ENCODE peak calls at places on chromosomes 7 and 10, in five cellular contexts. L is endothelial cell, B is progenitor cell of endocrine pancreas, P is tibial artery, R is mucosa of descending colon. T is an unnamed sample.

GRCh38 chr7:143417734-143418378 is 9.2 kb upstream of the EPHA1 start:
- DNase-seq in L (no peak), B (no peak), P (no peak), R (no peak), T (no peak)

GRCh38 chr7:38394703-38395102 is 121.3 kb upstream of the TARP start:
- DNase-seq in L (no peak), B (no peak), P (no peak), R (no peak), T (no peak)

GRCh38 chr10:114525368-114525949 is 121.2 kb upstream of the AFAP1L2 start:
- DNase-seq in L (no peak), B (no peak), P (no peak), R (no peak), T (no peak)

GRCh38 chr10:78830062-78830974 is 238.4 kb upstream of the ZMIZ1 start:
- DNase-seq in L (no peak), B (no peak), P (no peak), R (no peak), T (no peak)

GRCh38 chr10:97784200-97784811 is 12.5 kb upstream of the SFRP5 start:
- DNase-seq in L (no peak), B (no peak), P (no peak), R (no peak), T (no peak)

GRCh38 chr7:50264908-50265307 is 39.6 kb upstream of the IKZF1 start:
- DNase-seq in L (no peak), B (no peak), P (no peak), R (no peak), T (no peak)

GRCh38 chr10:72740526-72740925 is 48.6 kb downstream of the MCU start:
- DNase-seq in L (no peak), B (no peak), P (no peak), R (no peak), T (no peak)

GRCh38 chr10:80444124-80444523 is 10.0 kb upstream of the TSPAN14 start:
- DNase-seq in L (no peak), B (no peak), P (no peak), R (no peak), T (no peak)

GRCh38 chr7:17638727-17639126 is 301.6 kb downstream of the SNX13 start:
- DNase-seq in L (no peak), B (no peak), P (no peak), R (no peak), T (no peak)

GRCh38 chr7:1842321-1843221 is 172.5 kb downstream of the ELFN1 start:
- DNase-seq in L (no peak), B (no peak), P (no peak), R (peak), T (no peak)

GRCh38 chr10:35006836-35007235 is 83.3 kb downstream of the CUL2 start:
- DNase-seq in L (no peak), B (no peak), P (no peak), R (no peak), T (no peak)

GRCh38 chr7:35555934-35556333 is 139.0 kb downstream of the HERPUD2 start:
- DNase-seq in L (no peak), B (no peak), P (no peak), R (no peak), T (no peak)

GRCh38 chr7:31096198-31096881 is 44.2 kb downstream of the ADCYAP1R1 start:
- DNase-seq in L (no peak), B (no peak), P (no peak), R (no peak), T (peak)

GRCh38 chr7:128299109-128299514 is 44.6 kb downstream of the RBM28 start:
- DNase-seq in L (no peak), B (no peak), P (no peak), R (no peak), T (no peak)

GRCh38 chr7:73978681-73979563 is 49.1 kb upstream of the ELN start:
- DNase-seq in L (peak), B (no peak), P (peak), R (peak), T (no peak)

GRCh38 chr10:69846252-69847000 is 44.7 kb downstream of the COL13A1 start:
- DNase-seq in L (no peak), B (no peak), P (no peak), R (no peak), T (no peak)

GRCh38 chr10:103833731-103834365 is 21.5 kb downstream of the SH3PXD2A start:
- DNase-seq in L (peak), B (no peak), P (peak), R (peak), T (no peak)

GRCh38 chr10:99344715-99345114 is 15.6 kb downstream of the CNNM1 start:
- DNase-seq in L (no peak), B (no peak), P (no peak), R (no peak), T (no peak)

GRCh38 chr10:24849051-24849450 is 103.4 kb downstream of the PRTFDC1 start:
- DNase-seq in L (no peak), B (no peak), P (no peak), R (no peak), T (no peak)

GRCh38 chr10:9198611-9199010 is 1144.1 kb downstream of the GATA3 start:
- DNase-seq in L (no peak), B (no peak), P (no peak), R (no peak), T (no peak)

GRCh38 chr7:11620822-11621395 is 211.1 kb downstream of the THSD7A start:
- DNase-seq in L (no peak), B (no peak), P (no peak), R (no peak), T (no peak)

GRCh38 chr10:63627881-63628296 is 106.7 kb downstream of the REEP3 start:
- DNase-seq in L (no peak), B (no peak), P (no peak), R (no peak), T (no peak)

GRCh38 chr10:123666318-123667291 is at the start of gene GPR26:
- DNase-seq in L (peak), B (peak), P (no peak), R (no peak), T (no peak)

GRCh38 chr7:192701-193536 is 548 bp downstream of the FAM20C start:
- DNase-seq in L (no peak), B (no peak), P (no peak), R (no peak), T (no peak)

GRCh38 chr10:59831658-59832503 is 74.5 kb downstream of the CCDC6 start:
- DNase-seq in L (no peak), B (no peak), P (no peak), R (no peak), T (no peak)

GRCh38 chr7:148697950-148698396 is 730 bp upstream of the CUL1 start:
- DNase-seq in L (no peak), B (no peak), P (no peak), R (no peak), T (no peak)

GRCh38 chr10:104052351-104052885 is 33.3 kb downstream of the COL17A1 start:
- DNase-seq in L (no peak), B (no peak), P (no peak), R (peak), T (no peak)

GRCh38 chr10:62681211-62681940 is 123.1 kb upstream of the ADO start:
- DNase-seq in L (no peak), B (no peak), P (no peak), R (peak), T (no peak)

GRCh38 chr7:50393076-50393475 is 57.1 kb downstream of the FIGNL1 start:
- DNase-seq in L (no peak), B (no peak), P (no peak), R (no peak), T (no peak)

GRCh38 chr7:114789942-114790341 is 132.0 kb upstream of the MDFIC start:
- DNase-seq in L (no peak), B (no peak), P (no peak), R (no peak), T (no peak)

GRCh38 chr10:15348579-15348978 is 22.5 kb downstream of the FAM171A1 start:
- DNase-seq in L (no peak), B (no peak), P (no peak), R (no peak), T (no peak)

GRCh38 chr10:63137306-63137705 is 4.2 kb downstream of the NRBF2 start:
- DNase-seq in L (no peak), B (no peak), P (no peak), R (no peak), T (no peak)

GRCh38 chr10:30006410-30006809 is 53.0 kb downstream of the JCAD start:
- DNase-seq in L (no peak), B (no peak), P (no peak), R (no peak), T (no peak)

GRCh38 chr7:55438765-55439525 is 73.8 kb downstream of the LANCL2 start:
- DNase-seq in L (no peak), B (no peak), P (no peak), R (peak), T (no peak)

GRCh38 chr7:35254496-35255416 is 856 bp upstream of the TBX20 start:
- DNase-seq in L (peak), B (no peak), P (no peak), R (no peak), T (no peak)

GRCh38 chr7:158097511-158098124 is 490.0 kb downstream of the PTPRN2 start:
- DNase-seq in L (no peak), B (no peak), P (peak), R (no peak), T (peak)

GRCh38 chr10:1155791-1156615 is 99.8 kb downstream of the WDR37 start:
- DNase-seq in L (no peak), B (no peak), P (no peak), R (no peak), T (peak)

GRCh38 chr10:18140957-18141888 is 999 bp downstream of the CACNB2 start:
- DNase-seq in L (peak), B (no peak), P (no peak), R (no peak), T (no peak)

GRCh38 chr7:85177316-85177715 is 9.5 kb downstream of the SEMA3D start:
- DNase-seq in L (no peak), B (no peak), P (no peak), R (no peak), T (no peak)

DNA sequence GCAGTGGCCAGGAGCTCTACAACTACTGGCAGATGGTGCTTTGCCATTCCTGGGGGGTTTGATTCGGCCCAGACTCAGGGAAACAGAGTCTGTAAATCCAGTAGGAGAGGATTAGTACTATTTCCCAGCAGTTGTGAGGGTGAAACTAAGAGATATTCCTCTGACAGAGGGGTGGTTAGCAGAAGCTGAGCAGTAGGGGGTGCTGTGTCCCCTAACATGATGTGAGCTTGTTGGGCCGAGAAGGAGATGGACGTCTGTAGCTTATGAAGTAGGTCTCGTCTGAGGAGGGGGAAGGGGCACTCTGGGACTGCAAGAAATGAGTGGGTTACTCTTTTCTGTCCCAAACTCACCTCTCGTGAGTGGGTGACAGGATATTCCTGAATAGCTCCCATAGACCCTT is 179.2 kb upstream of the MBL2 start:
- DNase-seq in L (peak), B (peak), P (no peak), R (no peak), T (no peak)
- TF ChIP-seq CTCF in L (peak), B (peak), P (peak), R (peak), T (peak)

GRCh38 chr7:140300263-140301131 is 97.8 kb downstream of the SLC37A3 start:
- DNase-seq in L (no peak), B (no peak), P (no peak), R (no peak), T (no peak)

GRCh38 chr7:140308060-140308459 is 90.3 kb downstream of the SLC37A3 start:
- DNase-seq in L (no peak), B (no peak), P (no peak), R (no peak), T (no peak)

GRCh38 chr7:140304071-140304799 is 94.1 kb downstream of the SLC37A3 start:
- DNase-seq in L (no peak), B (no peak), P (no peak), R (no peak), T (no peak)
- TF ChIP-seq CTCF in L (no peak), B (no peak), P (no peak), R (no peak), T (peak)

DNA sequence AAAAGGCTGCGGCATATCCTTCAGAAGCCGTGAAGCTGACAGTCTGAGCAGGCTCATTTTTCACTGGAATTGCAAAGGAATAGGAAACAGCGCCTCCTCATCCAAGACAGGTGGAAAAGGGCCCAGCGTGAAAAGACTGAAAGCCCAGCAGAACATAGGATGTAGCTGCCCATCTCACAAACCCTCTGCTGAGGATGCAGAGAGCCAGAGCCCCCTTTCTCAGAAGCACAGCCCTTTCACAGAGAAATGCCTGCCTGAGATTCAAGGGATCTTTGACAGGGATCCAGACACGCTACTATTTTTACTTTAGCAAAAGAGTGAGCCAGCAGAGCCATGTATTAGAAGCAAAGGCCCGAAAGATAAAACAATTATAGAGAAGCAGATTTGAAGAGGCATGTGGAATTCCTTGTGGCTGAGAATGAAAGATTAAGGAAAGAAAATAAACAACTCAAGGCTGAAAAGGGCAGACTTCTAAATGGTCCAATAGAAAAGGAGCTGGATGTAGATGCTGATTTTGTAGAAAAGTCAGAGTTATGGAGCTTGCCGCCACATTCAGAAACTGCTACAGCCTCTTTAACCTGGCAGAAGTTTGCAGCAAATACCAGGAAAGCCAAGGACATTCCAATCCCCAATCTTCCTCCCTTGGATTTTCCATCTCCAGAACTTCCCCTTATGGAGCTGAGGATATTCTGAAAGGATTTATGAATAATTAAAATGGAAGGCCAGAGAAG is 36.9 kb downstream of the GDI2 start:
- DNase-seq in L (no peak), B (no peak), P (no peak), R (no peak), T (no peak)
- TF ChIP-seq CTCF in L (no peak), B (no peak), P (no peak), R (no peak), T (peak)

GRCh38 chr7:98170944-98171343 is 40.3 kb upstream of the BHLHA15 start:
- DNase-seq in L (no peak), B (no peak), P (no peak), R (no peak), T (no peak)

GRCh38 chr7:98167653-98168052 is 43.6 kb upstream of the BHLHA15 start:
- DNase-seq in L (no peak), B (no peak), P (no peak), R (no peak), T (no peak)

GRCh38 chr7:98171449-98171848 is 39.8 kb upstream of the BHLHA15 start:
- DNase-seq in L (no peak), B (no peak), P (no peak), R (no peak), T (no peak)

GRCh38 chr7:98168181-98168903 is 42.9 kb upstream of the BHLHA15 start:
- DNase-seq in L (peak), B (peak), P (peak), R (no peak), T (no peak)

GRCh38 chr7:98168904-98169621 is 42.2 kb upstream of the BHLHA15 start:
- DNase-seq in L (no peak), B (no peak), P (no peak), R (no peak), T (no peak)
- TF ChIP-seq CTCF in L (no peak), B (no peak), P (no peak), R (peak), T (peak)

GRCh38 chr7:37097276-37097675 is 351.4 kb downstream of the ELMO1 start:
- DNase-seq in L (no peak), B (no peak), P (no peak), R (no peak), T (no peak)
- TF ChIP-seq CTCF in L (peak), B (no peak), P (no peak), R (no peak), T (peak)

GRCh38 chr10:6643962-6644361 is 63.9 kb upstream of the PRKCQ start:
- DNase-seq in L (no peak), B (no peak), P (no peak), R (no peak), T (no peak)

GRCh38 chr10:6649903-6650302 is 69.8 kb upstream of the PRKCQ start:
- DNase-seq in L (no peak), B (no peak), P (no peak), R (no peak), T (no peak)

GRCh38 chr10:6649107-6649720 is 69.1 kb upstream of the PRKCQ start:
- DNase-seq in L (no peak), B (no peak), P (no peak), R (no peak), T (no peak)

GRCh38 chr10:6650580-6650979 is 70.5 kb upstream of the PRKCQ start:
- DNase-seq in L (no peak), B (no peak), P (no peak), R (no peak), T (no peak)

DNA sequence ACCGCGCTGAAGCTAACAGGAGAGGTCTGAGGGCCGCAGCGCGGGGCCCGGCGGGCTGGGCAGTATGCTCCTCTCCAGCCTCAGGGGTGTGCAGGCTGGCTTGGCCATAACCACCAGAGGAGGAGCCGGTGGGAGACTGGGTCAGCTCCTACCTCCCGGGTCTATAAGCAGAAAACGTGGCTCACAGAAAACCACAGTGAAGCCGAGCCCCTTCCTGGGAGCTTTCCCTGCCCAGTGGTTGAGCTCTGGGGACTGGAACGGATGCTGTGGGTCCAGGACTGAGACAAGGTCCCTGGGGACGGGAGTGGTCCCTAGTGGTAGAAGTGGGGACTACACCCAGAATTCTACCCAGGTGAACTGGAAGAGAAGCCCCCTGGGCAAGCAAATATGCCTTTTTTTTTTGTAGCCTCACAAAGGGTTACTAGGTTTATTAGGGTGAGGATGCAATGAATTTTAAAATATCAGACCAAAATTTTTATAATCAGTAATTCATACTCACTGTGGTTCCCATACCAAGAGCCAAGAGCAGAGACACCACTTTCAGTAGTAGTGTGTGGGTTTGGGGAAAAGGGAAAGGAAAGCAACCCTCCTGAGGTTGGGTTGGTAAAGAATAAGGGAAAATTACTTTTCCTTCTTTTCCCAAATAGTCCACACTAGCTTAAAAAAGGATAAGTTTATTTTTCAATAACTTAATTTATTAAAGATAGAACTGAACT is 67.9 kb upstream of the PRKCQ start:
- DNase-seq in L (peak), B (peak), P (no peak), R (no peak), T (no peak)
- TF ChIP-seq CTCF in L (peak), B (peak), P (no peak), R (peak), T (peak)

T was measured in type B pancreatic cell.